ENCODE peak calls at places on chromosome 7, in ten cellular contexts. Y is 8988T; W is naive thymus-derived CD8-positive, alpha-beta T cell; Z is CD4-positive, alpha-beta T cell; I is AG09309; M is SHP77; R is PC-3; Q is T-helper 17 cell; K is endothelial cell; P is activated CD4-positive, alpha-beta T cell treated with anti-CD3 and anti-CD28 coated beads, Interleukin-2, amount 50 U/mL, for 48 hours. G is an unnamed sample.

GRCh38 chr7:148334959-148335577 is 255.5 kb upstream of the C7orf33 start:
- DNase-seq in Y (no peak), W (no peak), Z (no peak), I (no peak), M (no peak), R (peak; percentile 41), Q (no peak), K (no peak), P (no peak), G (no peak)

GRCh38 chr7:108525327-108525984 is 479 bp downstream of the PNPLA8 start:
- DNase-seq in Y (peak; percentile 27), W (no peak), Z (no peak), I (peak; percentile 39), M (no peak), R (peak; percentile 69), Q (no peak), K (no peak), P (no peak), G (peak; percentile 60)

GRCh38 chr7:101868191-101868950 is 50.9 kb downstream of the CUX1 start:
- DNase-seq in Y (no peak), W (no peak), Z (no peak), I (no peak), M (no peak), R (no peak), Q (no peak), K (no peak), P (no peak), G (no peak)

GRCh38 chr7:27242580-27243339 is at the start of gene EVX1:
- DNase-seq in Y (no peak), W (peak; percentile 39), Z (no peak), I (no peak), M (no peak), R (no peak), Q (no peak), K (no peak), P (peak; percentile 52), G (peak; percentile 46)

GRCh38 chr7:142534726-142535122 is 214.5 kb upstream of the PRSS1 start:
- DNase-seq in Y (no peak), W (no peak), Z (no peak), I (no peak), M (no peak), R (no peak), Q (no peak), K (no peak), P (no peak), G (no peak)

GRCh38 chr7:150998341-150998740 is 7.5 kb downstream of the NOS3 start:
- DNase-seq in Y (no peak), W (no peak), Z (no peak), I (no peak), M (no peak), R (no peak), Q (no peak), K (no peak), P (no peak), G (no peak)

GRCh38 chr7:46220066-46220630 is 299.1 kb upstream of the IGFBP3 start:
- DNase-seq in Y (no peak), W (no peak), Z (no peak), I (peak; percentile 31), M (no peak), R (peak; percentile 88), Q (no peak), K (no peak), P (no peak), G (no peak)

GRCh38 chr7:7969306-7970112 is 913 bp downstream of the GLCCI1 start:
- DNase-seq in Y (peak; percentile 51), W (peak; percentile 33), Z (peak; percentile 41), I (no peak), M (peak; percentile 67), R (peak; percentile 33), Q (peak; percentile 29), K (peak; percentile 29), P (peak; percentile 54), G (peak; percentile 45)

GRCh38 chr7:127882313-127882920 is 148.8 kb downstream of the LRRC4 start:
- DNase-seq in Y (no peak), W (no peak), Z (no peak), I (no peak), M (no peak), R (no peak), Q (no peak), K (no peak), P (no peak), G (no peak)

GRCh38 chr7:28389504-28390385 is 22.6 kb upstream of the CREB5 start:
- DNase-seq in Y (no peak), W (no peak), Z (no peak), I (peak; percentile 47), M (peak; percentile 76), R (peak; percentile 83), Q (no peak), K (no peak), P (no peak), G (no peak)

GRCh38 chr7:130242198-130243014 is 24.3 kb upstream of the CPA2 start:
- DNase-seq in Y (peak; percentile 27), W (peak; percentile 40), Z (peak; percentile 35), I (no peak), M (peak; percentile 46), R (peak; percentile 60), Q (no peak), K (peak; percentile 70), P (peak; percentile 75), G (peak; percentile 25)

GRCh38 chr7:151700621-151701185 is 176.2 kb downstream of the PRKAG2 start:
- DNase-seq in Y (no peak), W (no peak), Z (no peak), I (no peak), M (no peak), R (no peak), Q (no peak), K (no peak), P (no peak), G (no peak)

GRCh38 chr7:139494835-139495568 is 11.5 kb upstream of the KLRG2 start:
- DNase-seq in Y (no peak), W (no peak), Z (no peak), I (no peak), M (no peak), R (no peak), Q (no peak), K (no peak), P (peak; percentile 22), G (no peak)

GRCh38 chr7:119620769-119621168 is 652.2 kb upstream of the KCND2 start:
- DNase-seq in Y (no peak), W (no peak), Z (no peak), I (no peak), M (no peak), R (no peak), Q (no peak), K (no peak), P (no peak), G (no peak)

GRCh38 chr7:92988941-92989540 is 128.7 kb downstream of the SAMD9 start:
- DNase-seq in Y (no peak), W (no peak), Z (no peak), I (no peak), M (no peak), R (no peak), Q (no peak), K (no peak), P (no peak), G (no peak)

GRCh38 chr7:607938-608337 is 88.3 kb upstream of the PDGFA start:
- DNase-seq in Y (no peak), W (peak; percentile 76), Z (no peak), I (no peak), M (no peak), R (no peak), Q (no peak), K (no peak), P (no peak), G (no peak)